ENCODE peak calls at places on chromosomes 2 and 18, in eight cellular contexts. C, P, H, X, B, N, L and A are unnamed samples.
A peak's percentile ranks its signal among the peaks of the same experiment; 100 is the strongest.

GRCh38 chr2:120915670-120916069 is 180.0 kb downstream of the GLI2 start:
- DNase-seq in C (no peak), P (no peak), H (no peak), X (no peak), B (no peak), N (no peak), L (no peak), A (no peak)

GRCh38 chr2:16615687-16616615 is 49.7 kb downstream of the CYRIA start:
- DNase-seq in C (peak; percentile 78), P (no peak), H (no peak), X (no peak), B (no peak), N (no peak), L (no peak), A (no peak)

GRCh38 chr2:43312751-43313641 is 86.6 kb upstream of the ZFP36L2 start:
- DNase-seq in C (no peak), P (no peak), H (no peak), X (no peak), B (no peak), N (peak; percentile 86), L (no peak), A (no peak)

GRCh38 chr2:160362521-160362920 is 131.1 kb downstream of the RBMS1 start:
- DNase-seq in C (no peak), P (no peak), H (no peak), X (no peak), B (no peak), N (no peak), L (no peak), A (no peak)

GRCh38 chr2:10172033-10172865 is 49.7 kb downstream of the RRM2 start:
- DNase-seq in C (no peak), P (no peak), H (no peak), X (no peak), B (no peak), N (no peak), L (no peak), A (no peak)

GRCh38 chr18:9758624-9759075 is 50.5 kb downstream of the RAB31 start:
- DNase-seq in C (no peak), P (no peak), H (no peak), X (no peak), B (no peak), N (no peak), L (no peak), A (no peak)

GRCh38 chr2:52613064-52613463 is 1154.5 kb upstream of the CHAC2 start:
- DNase-seq in C (no peak), P (no peak), H (no peak), X (no peak), B (no peak), N (no peak), L (no peak), A (no peak)

GRCh38 chr2:117980783-117981676 is 32.8 kb downstream of the CCDC93 start:
- DNase-seq in C (no peak), P (no peak), H (no peak), X (no peak), B (no peak), N (no peak), L (no peak), A (no peak)

GRCh38 chr2:197273485-197273884 is 37.1 kb downstream of the ANKRD44 start:
- DNase-seq in C (peak; percentile 67), P (no peak), H (peak; percentile 73), X (no peak), B (no peak), N (peak; percentile 76), L (no peak), A (no peak)

GRCh38 chr18:25351773-25352628 is at the start of gene ZNF521:
- DNase-seq in C (peak; percentile 93), P (peak; percentile 66), H (peak; percentile 88), X (peak; percentile 49), B (peak; percentile 6), N (peak; percentile 97), L (peak; percentile 90), A (peak; percentile 46)

GRCh38 chr2:224570328-224570993 is 14.7 kb downstream of the CUL3 start:
- DNase-seq in C (peak; percentile 36), P (no peak), H (no peak), X (no peak), B (no peak), N (no peak), L (no peak), A (no peak)

GRCh38 chr2:64005707-64006356 is 13.4 kb downstream of the VPS54 start:
- DNase-seq in C (no peak), P (no peak), H (no peak), X (no peak), B (no peak), N (no peak), L (no peak), A (no peak)

GRCh38 chr18:23136326-23137092 is 1.2 kb downstream of the CABLES1 start:
- DNase-seq in C (peak; percentile 84), P (no peak), H (peak; percentile 80), X (peak; percentile 20), B (no peak), N (peak; percentile 69), L (peak; percentile 65), A (no peak)

GRCh38 chr2:183996825-183997823 is 601.2 kb upstream of the ZNF804A start:
- DNase-seq in C (no peak), P (no peak), H (no peak), X (no peak), B (no peak), N (peak; percentile 93), L (no peak), A (no peak)

GRCh38 chr18:24914148-24914525 is 437.8 kb downstream of the ZNF521 start:
- DNase-seq in C (peak; percentile 69), P (no peak), H (no peak), X (no peak), B (no peak), N (no peak), L (no peak), A (no peak)

GRCh38 chr2:232410238-232410900 is 3.7 kb downstream of the ALPG start:
- DNase-seq in C (no peak), P (no peak), H (peak; percentile 50), X (no peak), B (no peak), N (no peak), L (no peak), A (no peak)

GRCh38 chr2:96970910-96971309 is 15.5 kb downstream of the FAM178B start:
- DNase-seq in C (no peak), P (no peak), H (peak; percentile 76), X (no peak), B (no peak), N (peak; percentile 39), L (no peak), A (no peak)

GRCh38 chr2:100721693-100722092 is 98.2 kb upstream of the NPAS2 start:
- DNase-seq in C (no peak), P (no peak), H (no peak), X (no peak), B (no peak), N (no peak), L (no peak), A (no peak)

GRCh38 chr2:136143603-136144451 is 25.9 kb upstream of the CXCR4 start:
- DNase-seq in C (no peak), P (no peak), H (no peak), X (no peak), B (no peak), N (peak; percentile 24), L (no peak), A (no peak)

GRCh38 chr2:423479-423878 is 135.6 kb upstream of the ALKAL2 start:
- DNase-seq in C (no peak), P (no peak), H (no peak), X (no peak), B (no peak), N (no peak), L (no peak), A (no peak)

GRCh38 chr2:121283670-121284245 is 1.2 kb downstream of the TFCP2L1 start:
- DNase-seq in C (no peak), P (no peak), H (no peak), X (no peak), B (no peak), N (peak; percentile 40), L (no peak), A (no peak)

GRCh38 chr18:5588529-5588928 is 44.7 kb upstream of the EPB41L3 start:
- DNase-seq in C (no peak), P (no peak), H (no peak), X (no peak), B (no peak), N (no peak), L (no peak), A (no peak)

GRCh38 chr2:202032841-202033316 is 776 bp upstream of the FZD7 start:
- DNase-seq in C (peak; percentile 82), P (peak; percentile 59), H (peak; percentile 85), X (peak; percentile 46), B (peak; percentile 29), N (no peak), L (peak; percentile 61), A (peak; percentile 66)

GRCh38 chr2:64699712-64700111 is 46.0 kb upstream of the SERTAD2 start:
- DNase-seq in C (no peak), P (no peak), H (no peak), X (peak; percentile 44), B (no peak), N (no peak), L (no peak), A (no peak)

GRCh38 chr18:45541421-45541820 is 73.9 kb upstream of the SLC14A2 start:
- DNase-seq in C (no peak), P (no peak), H (no peak), X (no peak), B (no peak), N (no peak), L (no peak), A (no peak)

GRCh38 chr2:113699048-113699447 is 57.4 kb downstream of the SLC35F5 start:
- DNase-seq in C (no peak), P (no peak), H (no peak), X (no peak), B (no peak), N (no peak), L (no peak), A (no peak)

GRCh38 chr2:176272870-176273269 is 3.6 kb downstream of the MTX2 start:
- DNase-seq in C (no peak), P (no peak), H (no peak), X (no peak), B (no peak), N (no peak), L (no peak), A (no peak)

GRCh38 chr18:58403799-58404455 is 225.0 kb downstream of the ALPK2 start:
- DNase-seq in C (no peak), P (no peak), H (no peak), X (no peak), B (no peak), N (no peak), L (no peak), A (no peak)

GRCh38 chr2:175745911-175746310 is 256.2 kb downstream of the LNPK start:
- DNase-seq in C (no peak), P (no peak), H (no peak), X (no peak), B (no peak), N (no peak), L (no peak), A (no peak)

GRCh38 chr2:118124293-118124891 is 36.1 kb downstream of the INSIG2 start:
- DNase-seq in C (peak; percentile 49), P (no peak), H (no peak), X (no peak), B (no peak), N (no peak), L (no peak), A (peak; percentile 65)